ENCODE peak calls at places on chromosomes 12 and 14, in nine cellular contexts. One of them, this sample, is unnamed.

GRCh38 chr14:61335049-61335448 is 13.7 kb downstream of the PRKCH start:
- DNase-seq in testis: no peak
- DNase-seq in bronchial epithelial cell: no peak
- DNase-seq in activated B cell treated with CpG ODN at 0.5 μM for 24 hours: no peak
- DNase-seq in HCT116: no peak
- DNase-seq in keratinocyte: no peak
- DNase-seq in GM13976: no peak
- DNase-seq in mucosa of descending colon: no peak
- DNase-seq in GM23338: no peak
- DNase-seq in this sample: no peak

GRCh38 chr14:88706425-88706824 is 86.3 kb downstream of the EML5 start:
- DNase-seq in testis: no peak
- DNase-seq in bronchial epithelial cell: peak; percentile 52
- DNase-seq in activated B cell treated with CpG ODN at 0.5 μM for 24 hours: no peak
- DNase-seq in HCT116: no peak
- DNase-seq in keratinocyte: no peak
- DNase-seq in GM13976: no peak
- DNase-seq in mucosa of descending colon: no peak
- DNase-seq in GM23338: no peak
- DNase-seq in this sample: no peak

GRCh38 chr14:54699735-54700134 is 132.8 kb downstream of the SAMD4A start:
- DNase-seq in testis: no peak
- DNase-seq in bronchial epithelial cell: no peak
- DNase-seq in activated B cell treated with CpG ODN at 0.5 μM for 24 hours: no peak
- DNase-seq in HCT116: no peak
- DNase-seq in keratinocyte: no peak
- DNase-seq in GM13976: no peak
- DNase-seq in mucosa of descending colon: no peak
- DNase-seq in GM23338: no peak
- DNase-seq in this sample: no peak

GRCh38 chr12:31896514-31897039 is 62.6 kb upstream of the RESF1 start:
- DNase-seq in testis: peak; percentile 60
- DNase-seq in bronchial epithelial cell: peak; percentile 58
- DNase-seq in activated B cell treated with CpG ODN at 0.5 μM for 24 hours: peak; percentile 58
- DNase-seq in HCT116: no peak
- DNase-seq in keratinocyte: no peak
- DNase-seq in GM13976: peak; percentile 85
- DNase-seq in mucosa of descending colon: no peak
- DNase-seq in GM23338: peak; percentile 59
- DNase-seq in this sample: peak; percentile 23

GRCh38 chr12:92403210-92404175 is 257.8 kb upstream of the BTG1 start:
- DNase-seq in testis: no peak
- DNase-seq in bronchial epithelial cell: no peak
- DNase-seq in activated B cell treated with CpG ODN at 0.5 μM for 24 hours: no peak
- DNase-seq in HCT116: no peak
- DNase-seq in keratinocyte: no peak
- DNase-seq in GM13976: peak; percentile 66
- DNase-seq in mucosa of descending colon: no peak
- DNase-seq in GM23338: no peak
- DNase-seq in this sample: no peak

GRCh38 chr14:62329427-62329826 is 567.2 kb downstream of the SNAPC1 start:
- DNase-seq in testis: no peak
- DNase-seq in bronchial epithelial cell: no peak
- DNase-seq in activated B cell treated with CpG ODN at 0.5 μM for 24 hours: no peak
- DNase-seq in HCT116: no peak
- DNase-seq in keratinocyte: no peak
- DNase-seq in GM13976: no peak
- DNase-seq in mucosa of descending colon: no peak
- DNase-seq in GM23338: no peak
- DNase-seq in this sample: no peak

GRCh38 chr12:128685903-128686475 is 137.8 kb downstream of the SLC15A4 start:
- DNase-seq in testis: no peak
- DNase-seq in bronchial epithelial cell: no peak
- DNase-seq in activated B cell treated with CpG ODN at 0.5 μM for 24 hours: no peak
- DNase-seq in HCT116: no peak
- DNase-seq in keratinocyte: no peak
- DNase-seq in GM13976: no peak
- DNase-seq in mucosa of descending colon: no peak
- DNase-seq in GM23338: no peak
- DNase-seq in this sample: no peak

GRCh38 chr14:96264850-96265249 is 8.8 kb downstream of the BDKRB1 start:
- DNase-seq in testis: no peak
- DNase-seq in bronchial epithelial cell: no peak
- DNase-seq in activated B cell treated with CpG ODN at 0.5 μM for 24 hours: no peak
- DNase-seq in HCT116: no peak
- DNase-seq in keratinocyte: no peak
- DNase-seq in GM13976: no peak
- DNase-seq in mucosa of descending colon: no peak
- DNase-seq in GM23338: peak; percentile 60
- DNase-seq in this sample: peak; percentile 73

GRCh38 chr14:67627519-67627918 is 7.8 kb downstream of the ARG2 start:
- DNase-seq in testis: no peak
- DNase-seq in bronchial epithelial cell: no peak
- DNase-seq in activated B cell treated with CpG ODN at 0.5 μM for 24 hours: no peak
- DNase-seq in HCT116: no peak
- DNase-seq in keratinocyte: no peak
- DNase-seq in GM13976: no peak
- DNase-seq in mucosa of descending colon: no peak
- DNase-seq in GM23338: no peak
- DNase-seq in this sample: no peak

GRCh38 chr12:118429703-118430383 is 53.5 kb downstream of the SUDS3 start:
- DNase-seq in testis: no peak
- DNase-seq in bronchial epithelial cell: no peak
- DNase-seq in activated B cell treated with CpG ODN at 0.5 μM for 24 hours: no peak
- DNase-seq in HCT116: no peak
- DNase-seq in keratinocyte: no peak
- DNase-seq in GM13976: no peak
- DNase-seq in mucosa of descending colon: no peak
- DNase-seq in GM23338: no peak
- DNase-seq in this sample: no peak

GRCh38 chr12:127257366-127257935 is 1009.5 kb upstream of the TMEM132C start:
- DNase-seq in testis: no peak
- DNase-seq in bronchial epithelial cell: peak; percentile 66
- DNase-seq in activated B cell treated with CpG ODN at 0.5 μM for 24 hours: no peak
- DNase-seq in HCT116: no peak
- DNase-seq in keratinocyte: no peak
- DNase-seq in GM13976: no peak
- DNase-seq in mucosa of descending colon: no peak
- DNase-seq in GM23338: no peak
- DNase-seq in this sample: peak; percentile 14

GRCh38 chr12:101566318-101566717 is 28.5 kb upstream of the MYBPC1 start:
- DNase-seq in testis: no peak
- DNase-seq in bronchial epithelial cell: no peak
- DNase-seq in activated B cell treated with CpG ODN at 0.5 μM for 24 hours: no peak
- DNase-seq in HCT116: peak; percentile 40
- DNase-seq in keratinocyte: no peak
- DNase-seq in GM13976: no peak
- DNase-seq in mucosa of descending colon: no peak
- DNase-seq in GM23338: peak; percentile 80
- DNase-seq in this sample: peak; percentile 29

GRCh38 chr12:101564912-101565311 is 29.9 kb upstream of the MYBPC1 start:
- DNase-seq in testis: no peak
- DNase-seq in bronchial epithelial cell: no peak
- DNase-seq in activated B cell treated with CpG ODN at 0.5 μM for 24 hours: no peak
- DNase-seq in HCT116: no peak
- DNase-seq in keratinocyte: no peak
- DNase-seq in GM13976: no peak
- DNase-seq in mucosa of descending colon: no peak
- DNase-seq in GM23338: peak; percentile 51
- DNase-seq in this sample: peak; percentile 6

GRCh38 chr12:101573743-101574142 is 21.0 kb upstream of the MYBPC1 start:
- DNase-seq in testis: no peak
- DNase-seq in bronchial epithelial cell: no peak
- DNase-seq in activated B cell treated with CpG ODN at 0.5 μM for 24 hours: no peak
- DNase-seq in HCT116: no peak
- DNase-seq in keratinocyte: no peak
- DNase-seq in GM13976: no peak
- DNase-seq in mucosa of descending colon: no peak
- DNase-seq in GM23338: no peak
- DNase-seq in this sample: no peak

GRCh38 chr12:101567918-101568317 is 26.9 kb upstream of the MYBPC1 start:
- DNase-seq in testis: no peak
- DNase-seq in bronchial epithelial cell: no peak
- DNase-seq in activated B cell treated with CpG ODN at 0.5 μM for 24 hours: no peak
- DNase-seq in HCT116: no peak
- DNase-seq in keratinocyte: no peak
- DNase-seq in GM13976: no peak
- DNase-seq in mucosa of descending colon: no peak
- DNase-seq in GM23338: no peak
- DNase-seq in this sample: no peak

DNA sequence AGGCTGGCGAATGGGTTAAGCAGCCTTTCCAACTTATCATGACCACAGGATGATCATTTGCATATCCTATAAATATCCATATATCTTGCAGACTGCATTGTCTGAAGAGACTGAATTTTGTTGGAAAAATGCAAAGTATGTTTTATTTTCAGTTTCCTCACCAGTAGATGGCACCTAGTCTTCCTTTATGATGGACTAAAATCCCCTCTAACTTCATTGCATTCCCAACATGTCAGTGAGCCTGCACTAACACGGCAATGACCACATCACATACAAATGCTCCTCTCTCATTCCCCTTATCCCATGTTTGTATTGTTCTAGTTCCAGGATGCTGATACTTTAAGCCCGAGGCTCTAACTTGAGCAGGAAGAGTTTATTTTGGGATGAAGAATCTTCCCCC is 24.7 kb upstream of the MYBPC1 start:
- DNase-seq in testis: no peak
- DNase-seq in bronchial epithelial cell: peak; percentile 53
- DNase-seq in activated B cell treated with CpG ODN at 0.5 μM for 24 hours: no peak
- DNase-seq in HCT116: no peak
- DNase-seq in keratinocyte: no peak
- DNase-seq in GM13976: no peak
- DNase-seq in mucosa of descending colon: no peak
- DNase-seq in GM23338: peak; percentile 30
- DNase-seq in this sample: peak; percentile 41
- TF ChIP-seq CTCF in testis: peak; percentile 17
- TF ChIP-seq CTCF in bronchial epithelial cell: peak; percentile 12
- TF ChIP-seq CTCF in activated B cell treated with CpG ODN at 0.5 μM for 24 hours: no peak
- TF ChIP-seq CTCF in HCT116: peak; percentile 41
- TF ChIP-seq CTCF in keratinocyte: no peak
- TF ChIP-seq CTCF in GM13976: peak; percentile 18
- TF ChIP-seq CTCF in mucosa of descending colon: no peak
- TF ChIP-seq CTCF in GM23338: peak; percentile 47
- TF ChIP-seq CTCF in this sample: peak; percentile 36

GRCh38 chr12:106978035-106978800 is 8.7 kb downstream of the MTERF2 start:
- DNase-seq in testis: peak; percentile 81
- DNase-seq in bronchial epithelial cell: no peak
- DNase-seq in activated B cell treated with CpG ODN at 0.5 μM for 24 hours: no peak
- DNase-seq in HCT116: no peak
- DNase-seq in keratinocyte: no peak
- DNase-seq in GM13976: no peak
- DNase-seq in mucosa of descending colon: peak; percentile 61
- DNase-seq in GM23338: no peak
- DNase-seq in this sample: peak; percentile 47
- TF ChIP-seq CTCF in testis: no peak
- TF ChIP-seq CTCF in bronchial epithelial cell: no peak
- TF ChIP-seq CTCF in activated B cell treated with CpG ODN at 0.5 μM for 24 hours: no peak
- TF ChIP-seq CTCF in HCT116: no peak
- TF ChIP-seq CTCF in keratinocyte: no peak
- TF ChIP-seq CTCF in GM13976: no peak
- TF ChIP-seq CTCF in mucosa of descending colon: no peak
- TF ChIP-seq CTCF in GM23338: no peak
- TF ChIP-seq CTCF in this sample: no peak

DNA sequence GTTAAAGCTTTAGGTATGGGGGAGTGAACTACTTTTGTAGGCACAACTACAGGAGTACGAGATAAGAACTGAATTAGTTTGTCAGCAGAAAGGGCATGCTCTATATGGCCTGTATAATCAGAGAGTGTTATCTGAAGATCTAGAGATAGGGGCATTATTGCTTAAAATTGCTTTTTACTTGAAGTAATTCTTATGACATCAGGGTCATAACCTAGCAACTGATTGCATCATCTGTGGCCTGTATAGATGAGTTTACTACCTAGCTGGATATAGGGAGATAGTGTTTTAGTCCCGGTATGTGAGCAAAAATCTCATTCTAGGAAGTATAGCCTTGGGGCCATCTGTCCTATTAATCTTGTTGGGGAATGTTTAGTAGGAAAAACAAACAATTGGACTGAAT is 142.7 kb downstream of the TMEM117 start:
- DNase-seq in testis: no peak
- DNase-seq in bronchial epithelial cell: no peak
- DNase-seq in activated B cell treated with CpG ODN at 0.5 μM for 24 hours: no peak
- DNase-seq in HCT116: no peak
- DNase-seq in keratinocyte: no peak
- DNase-seq in GM13976: no peak
- DNase-seq in mucosa of descending colon: no peak
- DNase-seq in GM23338: no peak
- DNase-seq in this sample: no peak
- TF ChIP-seq CTCF in testis: no peak
- TF ChIP-seq CTCF in bronchial epithelial cell: no peak
- TF ChIP-seq CTCF in activated B cell treated with CpG ODN at 0.5 μM for 24 hours: no peak
- TF ChIP-seq CTCF in HCT116: no peak
- TF ChIP-seq CTCF in keratinocyte: no peak
- TF ChIP-seq CTCF in GM13976: no peak
- TF ChIP-seq CTCF in mucosa of descending colon: no peak
- TF ChIP-seq CTCF in GM23338: no peak
- TF ChIP-seq CTCF in this sample: no peak

GRCh38 chr12:113030875-113031525 is 25.5 kb upstream of the DTX1 start:
- DNase-seq in testis: peak; percentile 67
- DNase-seq in bronchial epithelial cell: peak; percentile 65
- DNase-seq in activated B cell treated with CpG ODN at 0.5 μM for 24 hours: no peak
- DNase-seq in HCT116: peak; percentile 82
- DNase-seq in keratinocyte: no peak
- DNase-seq in GM13976: peak; percentile 64
- DNase-seq in mucosa of descending colon: no peak
- DNase-seq in GM23338: peak; percentile 89
- DNase-seq in this sample: peak; percentile 75
- TF ChIP-seq CTCF in testis: peak; percentile 78
- TF ChIP-seq CTCF in bronchial epithelial cell: peak; percentile 56
- TF ChIP-seq CTCF in activated B cell treated with CpG ODN at 0.5 μM for 24 hours: peak; percentile 74
- TF ChIP-seq CTCF in HCT116: peak; percentile 97
- TF ChIP-seq CTCF in keratinocyte: peak; percentile 62
- TF ChIP-seq CTCF in GM13976: peak; percentile 72
- TF ChIP-seq CTCF in mucosa of descending colon: peak; percentile 25
- TF ChIP-seq CTCF in GM23338: peak; percentile 78
- TF ChIP-seq CTCF in this sample: peak; percentile 55

DNA sequence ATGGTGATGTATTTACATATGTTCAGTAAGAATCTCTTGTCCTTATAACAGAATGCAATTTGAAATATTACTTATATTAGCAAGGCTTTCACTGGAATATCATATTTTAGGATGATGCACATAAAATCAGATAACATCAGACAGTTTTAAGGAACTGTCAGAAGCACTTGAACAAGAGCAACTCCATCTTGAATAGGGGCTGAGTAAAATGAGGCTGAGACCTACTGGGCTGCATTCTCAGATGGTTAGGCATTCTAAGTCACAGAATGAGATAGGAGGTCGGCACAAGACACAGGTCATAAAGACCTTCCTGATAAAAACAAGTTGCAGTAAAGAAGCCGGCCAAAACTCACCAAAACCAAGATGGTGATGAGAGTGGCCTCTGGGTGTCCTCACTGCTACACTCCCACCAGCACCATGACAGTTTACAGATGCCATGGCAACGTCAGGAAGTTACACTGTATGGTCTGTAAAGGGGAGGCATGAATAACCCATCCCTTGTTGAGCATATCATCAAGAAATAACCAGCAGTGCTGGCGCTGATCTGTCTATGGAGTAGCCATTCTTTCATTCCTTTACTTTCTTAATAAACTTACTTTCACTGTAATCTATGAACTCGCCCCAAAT is 27.6 kb upstream of the ETV6 start:
- DNase-seq in testis: peak; percentile 39
- DNase-seq in bronchial epithelial cell: no peak
- DNase-seq in activated B cell treated with CpG ODN at 0.5 μM for 24 hours: no peak
- DNase-seq in HCT116: no peak
- DNase-seq in keratinocyte: no peak
- DNase-seq in GM13976: no peak
- DNase-seq in mucosa of descending colon: no peak
- DNase-seq in GM23338: peak; percentile 25
- DNase-seq in this sample: peak; percentile 6
- TF ChIP-seq CTCF in testis: no peak
- TF ChIP-seq CTCF in bronchial epithelial cell: no peak
- TF ChIP-seq CTCF in activated B cell treated with CpG ODN at 0.5 μM for 24 hours: no peak
- TF ChIP-seq CTCF in HCT116: peak; percentile 26
- TF ChIP-seq CTCF in keratinocyte: no peak
- TF ChIP-seq CTCF in GM13976: peak; percentile 13
- TF ChIP-seq CTCF in mucosa of descending colon: no peak
- TF ChIP-seq CTCF in GM23338: peak; percentile 63
- TF ChIP-seq CTCF in this sample: no peak